ENCODE peak calls at places on chromosomes 7 and 10, in eight cellular contexts. G is H7; T is MCF 10A; J is choroid plexus epithelial cell; B is stimulated activated CD8-positive, alpha-beta memory T cell treated with anti-CD3 and anti-CD28 coated beads, Interleukin-4, amount 100 ng/mL, for 24 hours; K is ovary; R is BJ; U is lower leg skin. M is an unnamed sample.

GRCh38 chr10:127989481-127989964 is 82.6 kb downstream of the PTPRE start:
- DNase-seq in U (no peak), B (no peak), T (no peak), J (peak; percentile 69), R (no peak), G (no peak), K (no peak), M (no peak)

GRCh38 chr7:47508389-47509380 is 73.2 kb downstream of the TNS3 start:
- DNase-seq in R (no peak), U (no peak), T (no peak), G (no peak), B (no peak), K (peak; percentile 26), J (no peak), M (peak; percentile 12)

GRCh38 chr7:46446151-46446550 is 525.1 kb upstream of the IGFBP3 start:
- DNase-seq in R (no peak), J (no peak), B (no peak), K (no peak), T (no peak), G (no peak), U (no peak), M (no peak)

GRCh38 chr7:24834150-24834798 is 77.0 kb upstream of the GSDME start:
- DNase-seq in K (no peak), U (no peak), G (no peak), R (no peak), B (no peak), J (no peak), T (no peak), M (no peak)

GRCh38 chr10:99403674-99404073 is 26.8 kb downstream of the GOT1 start:
- DNase-seq in B (no peak), G (no peak), T (peak; percentile 18), U (no peak), J (no peak), R (no peak), K (no peak), M (peak; percentile 50)

GRCh38 chr7:16080131-16080530 is 341.2 kb downstream of the CRPPA start:
- DNase-seq in K (no peak), T (peak; percentile 28), R (no peak), G (no peak), B (no peak), J (peak; percentile 57), U (no peak), M (no peak)

GRCh38 chr10:8628351-8628750 is 573.9 kb downstream of the GATA3 start:
- DNase-seq in R (no peak), T (peak; percentile 41), J (no peak), U (peak; percentile 71), K (no peak), G (peak; percentile 3), B (no peak), M (peak; percentile 84)

GRCh38 chr10:74855027-74855426 is 28.6 kb downstream of the KAT6B start:
- DNase-seq in B (no peak), G (no peak), J (no peak), K (no peak), U (no peak), T (no peak), R (no peak), M (no peak)

GRCh38 chr7:117066668-117067067 is 113.4 kb downstream of the ST7 start:
- DNase-seq in G (no peak), K (no peak), B (no peak), J (no peak), U (no peak), R (no peak), T (no peak), M (no peak)

GRCh38 chr7:36084485-36085091 is 68.5 kb upstream of the EEPD1 start:
- DNase-seq in T (peak; percentile 45), K (peak; percentile 57), B (no peak), G (peak; percentile 79), R (peak; percentile 14), J (peak; percentile 64), U (no peak), M (peak; percentile 55)

GRCh38 chr10:48511855-48512191 is 93.0 kb downstream of the ARHGAP22 start:
- DNase-seq in B (no peak), U (no peak), K (no peak), R (no peak), J (no peak), T (no peak), G (no peak), M (peak; percentile 12)

GRCh38 chr7:145700488-145700887 is 416.1 kb upstream of the CNTNAP2 start:
- DNase-seq in J (no peak), G (no peak), R (no peak), T (no peak), B (no peak), U (no peak), K (no peak), M (no peak)

M was measured in PC-3.